ENCODE peak calls at places on chromosomes 7 and 10, in four cellular contexts. D is HCT116, J is fibroblast of lung, B is transverse colon. C is an unnamed sample.

GRCh38 chr7:26393855-26394254 is 102.2 kb downstream of the SNX10 start:
- DNase-seq in J (no peak), B (no peak), D (no peak), C (no peak)

GRCh38 chr10:22927661-22928403 is at the start of gene ARMC3:
- DNase-seq in J (peak), D (peak), B (peak), C (peak)

GRCh38 chr10:69124558-69125121 is 662 bp downstream of the VPS26A start:
- DNase-seq in J (peak), B (peak), D (peak), C (peak)

GRCh38 chr10:78277734-78278404 is 244.2 kb downstream of the RPS24 start:
- DNase-seq in J (peak), B (no peak), D (no peak), C (no peak)

GRCh38 chr7:107394831-107395230 is 75.0 kb upstream of the GPR22 start:
- DNase-seq in D (no peak), B (no peak), J (peak), C (peak)

GRCh38 chr7:155315977-155316376 is 18.3 kb downstream of the INSIG1 start:
- DNase-seq in B (no peak), D (no peak), J (no peak), C (no peak)

GRCh38 chr7:44325811-44326241 is 432 bp upstream of the CAMK2B start:
- DNase-seq in D (no peak), J (no peak), B (no peak), C (no peak)

GRCh38 chr10:88110355-88110754 is 246.9 kb downstream of the PTEN start:
- DNase-seq in J (peak), D (peak), B (no peak), C (peak)

GRCh38 chr7:30159698-30160143 is 24.9 kb downstream of the MTURN start:
- DNase-seq in B (peak), D (no peak), J (peak), C (peak)

GRCh38 chr10:91536101-91536500 is 96.8 kb downstream of the PPP1R3C start:
- DNase-seq in J (peak), B (no peak), D (no peak), C (no peak)

GRCh38 chr10:126250527-126251310 is 137.6 kb downstream of the ADAM12 start:
- DNase-seq in D (no peak), B (no peak), J (no peak), C (peak)

GRCh38 chr10:76341740-76342139 is 910.3 kb downstream of the LRMDA start:
- DNase-seq in B (no peak), J (no peak), D (no peak), C (peak)

GRCh38 chr10:77932016-77932715 is 5.6 kb upstream of the DLG5 start:
- DNase-seq in D (no peak), J (no peak), B (no peak), C (no peak)

GRCh38 chr7:157676456-157677255 is 339.9 kb downstream of the DNAJB6 start:
- DNase-seq in J (peak), B (no peak), D (no peak), C (no peak)

GRCh38 chr7:142012825-142013506 is 17.3 kb downstream of the MGAM start:
- DNase-seq in J (peak), B (no peak), D (no peak), C (peak)

GRCh38 chr10:29535012-29535777 is 99.6 kb downstream of the SVIL start:
- DNase-seq in B (peak), D (peak), J (peak), C (peak)

GRCh38 chr7:22996470-22996869 is 17.5 kb downstream of the HYCC1 start:
- DNase-seq in B (no peak), J (peak), D (no peak), C (no peak)

GRCh38 chr7:7923818-7924217 is 44.8 kb upstream of the GLCCI1 start:
- DNase-seq in D (no peak), J (no peak), B (no peak), C (no peak)

GRCh38 chr10:87842220-87842641 is 21.1 kb downstream of the KLLN start:
- DNase-seq in B (peak), D (peak), J (peak), C (peak)

GRCh38 chr10:117362313-117362712 is 12.9 kb downstream of the PDZD8 start:
- DNase-seq in J (peak), D (no peak), B (no peak), C (no peak)

DNA sequence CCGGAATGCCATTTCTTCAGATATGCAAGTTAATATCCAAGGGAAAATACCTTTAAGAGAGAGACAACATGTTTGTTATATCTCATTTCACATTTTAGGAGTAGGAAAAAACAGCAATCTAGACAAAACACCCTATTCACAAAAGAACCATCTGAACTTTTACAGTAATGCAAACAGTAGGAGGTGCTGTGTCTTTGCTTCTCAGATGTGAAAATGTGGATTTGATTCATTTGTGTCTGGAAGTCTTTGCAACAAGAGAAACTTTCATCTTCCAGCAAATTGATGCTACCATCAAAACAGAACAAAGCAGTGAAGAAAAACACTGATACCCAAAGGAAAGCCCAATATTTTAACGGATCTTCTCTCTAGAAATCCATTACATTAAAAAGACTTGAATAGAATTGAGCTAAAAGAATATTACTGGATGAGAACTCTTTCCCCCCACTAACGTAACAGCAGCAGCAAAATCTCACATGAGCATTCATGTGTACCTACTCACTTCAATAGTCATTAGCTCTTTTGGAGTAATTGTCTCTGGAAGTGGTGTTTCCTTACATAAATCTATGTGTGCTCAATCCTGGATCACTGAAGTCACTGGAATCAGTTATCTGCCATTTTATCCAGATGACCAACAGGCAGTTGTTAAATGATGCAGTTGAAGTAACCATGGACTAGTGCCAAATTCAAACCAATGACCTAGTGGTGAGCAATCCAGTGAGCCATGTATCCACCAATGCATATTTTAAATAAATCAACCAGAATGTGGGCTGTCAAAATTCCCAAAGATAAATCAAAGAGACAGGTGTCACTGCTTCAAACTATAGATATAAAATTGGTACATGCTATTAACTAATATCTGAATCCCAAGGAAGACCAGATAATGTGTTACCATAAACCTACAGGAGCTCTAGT is 1.8 kb downstream of the SEMA3C start:
- DNase-seq in D (no peak), J (peak), B (no peak), C (peak)
- TF ChIP-seq CTCF in D (peak), J (peak), B (no peak), C (peak)

DNA sequence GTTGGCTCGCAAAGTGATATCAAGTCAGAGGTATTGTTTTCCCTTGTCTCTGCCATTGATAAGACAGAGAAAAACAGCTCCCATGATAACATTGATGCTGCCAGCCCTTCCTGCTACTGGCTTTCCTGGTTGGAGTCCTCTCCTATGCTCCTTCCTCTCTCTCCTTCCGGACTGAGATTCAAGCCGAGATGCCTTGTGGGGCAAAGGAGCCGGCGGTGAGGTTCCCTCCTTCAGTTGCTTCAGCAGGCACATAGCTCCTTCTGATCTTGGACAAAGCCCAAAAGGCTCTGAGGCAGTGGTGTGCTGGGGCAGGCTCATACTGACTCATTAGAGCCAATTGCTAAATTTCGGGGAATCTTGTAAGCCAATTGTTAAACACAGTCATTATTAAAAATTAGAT is 8.8 kb upstream of the ZCCHC24 start:
- DNase-seq in B (no peak), D (no peak), J (peak), C (peak)
- H3K4me3 ChIP-seq in B (no peak), D (no peak), J (no peak), C (no peak)

GRCh38 chr10:12716042-12716441 is 285.5 kb downstream of the CCDC3 start:
- DNase-seq in J (no peak), D (no peak), B (no peak), C (no peak)

GRCh38 chr10:12721334-12721733 is 280.2 kb downstream of the CCDC3 start:
- DNase-seq in B (no peak), D (no peak), J (no peak), C (no peak)

GRCh38 chr10:12719365-12719764 is 282.1 kb downstream of the CCDC3 start:
- DNase-seq in B (peak), D (no peak), J (peak), C (peak)

GRCh38 chr10:12720217-12720981 is 281.1 kb downstream of the CCDC3 start:
- DNase-seq in J (peak), D (peak), B (peak), C (peak)

GRCh38 chr10:12717981-12718707 is 283.4 kb downstream of the CCDC3 start:
- DNase-seq in B (no peak), D (no peak), J (peak), C (peak)
- TF ChIP-seq CTCF in B (no peak), D (peak), J (peak), C (peak)

GRCh38 chr10:125155101-125155500 is 5.3 kb downstream of the CTBP2 start:
- DNase-seq in D (no peak), J (peak), B (no peak), C (no peak)

GRCh38 chr10:125152646-125153368 is 7.6 kb downstream of the CTBP2 start:
- DNase-seq in J (peak), B (peak), D (no peak), C (peak)

GRCh38 chr10:125154529-125154928 is 5.8 kb downstream of the CTBP2 start:
- DNase-seq in B (no peak), D (no peak), J (no peak), C (no peak)

GRCh38 chr10:125155669-125156068 is 4.7 kb downstream of the CTBP2 start:
- DNase-seq in D (no peak), B (no peak), J (no peak), C (no peak)

DNA sequence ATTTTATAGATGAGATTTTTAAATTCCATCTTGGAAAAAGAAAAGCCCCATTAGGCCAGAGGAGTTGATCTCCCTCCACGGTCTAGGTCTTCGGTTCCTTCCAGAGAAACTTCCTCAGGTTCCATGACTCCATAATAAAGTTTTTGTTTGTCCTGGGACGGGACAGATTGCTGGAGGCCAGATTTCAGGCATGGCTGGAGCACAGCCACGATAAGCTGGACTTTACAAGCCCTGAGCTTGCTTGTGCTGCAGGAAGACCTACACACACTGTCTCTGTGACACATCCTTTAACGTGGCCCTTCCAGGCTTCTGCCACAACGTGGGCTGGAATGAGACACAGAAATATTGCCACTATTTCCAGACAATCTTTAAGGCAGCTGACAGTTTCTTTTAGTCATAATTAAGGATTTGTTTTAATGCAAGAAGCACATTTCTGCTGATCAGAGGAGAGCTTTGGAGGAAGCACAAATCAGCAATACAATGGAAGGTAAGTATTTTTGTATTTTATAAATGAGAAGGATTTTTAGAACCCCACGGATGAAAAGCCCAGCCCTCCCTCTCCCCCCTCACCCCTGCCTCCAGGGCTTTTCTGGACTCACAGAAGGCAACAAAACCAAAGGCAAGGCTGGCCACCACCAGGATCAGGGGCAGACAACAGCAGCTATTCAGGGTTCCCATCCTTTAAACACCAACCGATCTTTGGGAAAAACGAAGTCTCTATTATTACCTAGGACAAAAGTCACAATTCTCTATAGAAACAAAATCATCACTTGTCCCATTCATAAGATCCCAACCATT is 6.5 kb downstream of the CTBP2 start:
- DNase-seq in D (no peak), J (peak), B (no peak), C (no peak)
- H3K4me3 ChIP-seq in D (no peak), J (no peak), B (peak), C (no peak)

DNA sequence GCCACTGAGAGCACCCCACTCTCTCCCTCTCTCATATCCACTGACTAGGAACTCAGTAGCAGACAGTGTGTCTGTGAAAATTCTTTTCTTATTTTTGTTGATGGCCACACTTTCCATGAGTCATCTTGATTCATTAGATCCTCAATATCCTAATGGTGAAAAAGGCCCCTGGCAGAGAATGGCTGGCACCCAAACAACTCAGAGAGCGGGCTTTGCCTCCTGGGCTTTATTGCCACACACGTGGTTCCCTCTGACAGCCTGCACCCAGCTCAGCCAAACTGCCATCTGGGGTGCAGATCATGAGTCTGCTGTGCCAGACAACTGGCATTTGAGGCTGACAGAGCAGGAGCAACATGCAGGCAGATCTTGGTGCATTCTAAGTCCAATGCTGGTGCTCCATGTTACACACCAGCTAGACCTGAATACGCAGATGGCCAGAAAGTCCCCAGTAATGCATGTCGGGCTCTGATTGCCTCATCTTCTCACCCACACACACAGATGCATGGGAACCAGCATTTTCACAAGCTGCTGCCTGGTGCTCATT is 176.2 kb downstream of the DGKI start:
- DNase-seq in J (peak), B (no peak), D (no peak), C (peak)
- TF ChIP-seq CTCF in J (no peak), B (no peak), D (no peak), C (no peak)

DNA sequence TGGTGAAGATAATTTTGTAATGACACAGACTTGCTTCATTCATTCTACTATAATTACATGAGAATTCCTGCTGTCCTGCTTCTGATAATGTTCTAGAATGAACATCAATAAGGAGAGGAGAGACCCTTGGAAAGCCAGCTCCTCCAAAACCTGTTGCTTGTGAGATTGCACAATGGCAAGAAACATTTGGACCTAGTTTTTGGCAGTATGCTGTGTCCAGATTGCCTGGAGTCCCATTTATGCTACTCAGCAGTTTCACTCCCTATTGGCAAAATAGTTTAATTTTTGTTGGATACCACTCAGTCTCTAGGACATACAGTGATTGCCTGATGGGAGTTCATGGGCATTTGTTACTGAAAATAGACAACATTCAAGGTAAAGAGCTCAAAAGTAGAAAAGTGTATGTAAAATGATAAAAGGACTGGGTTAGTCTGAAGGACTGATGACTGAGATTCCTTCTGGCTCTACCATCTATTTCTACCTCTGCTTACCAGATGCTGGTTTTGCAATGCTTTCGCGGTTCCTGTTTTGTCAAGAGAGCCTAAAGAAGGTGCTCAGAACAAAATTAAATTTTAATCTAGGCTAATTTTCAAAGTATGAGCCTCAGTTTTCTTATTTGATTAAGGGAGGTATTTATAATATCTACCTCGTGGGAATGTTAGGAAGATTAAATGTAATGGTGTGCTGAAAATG is 8.0 kb upstream of the ACTR3B start:
- DNase-seq in J (no peak), D (no peak), B (no peak), C (no peak)
- H3K4me3 ChIP-seq in J (no peak), D (no peak), B (no peak), C (no peak)

C was measured in choroid plexus epithelial cell.